ENCODE peak calls at places on chromosomes 1 and 21, in ten cellular contexts. E, I, B, H, T, Q, U, J, P and D are unnamed samples.

GRCh38 chr21:35046880-35047229 is 2.2 kb downstream of the RUNX1 start:
- DNase-seq in E (no peak), I (no peak), B (no peak), H (no peak), T (no peak), Q (no peak), U (peak; percentile 63), J (no peak), P (no peak), D (no peak)

GRCh38 chr1:74504125-74505065 is 8.0 kb downstream of the LRRC53 start:
- DNase-seq in E (peak; percentile 6), I (no peak), B (peak; percentile 86), H (peak; percentile 34), T (peak; percentile 10), Q (peak; percentile 56), U (peak; percentile 54), J (peak; percentile 31), P (peak; percentile 42), D (peak; percentile 27)

GRCh38 chr1:93874025-93874651 is 4.9 kb downstream of the DNTTIP2 start:
- DNase-seq in E (no peak), I (no peak), B (peak; percentile 3), H (no peak), T (no peak), Q (no peak), U (peak; percentile 38), J (no peak), P (no peak), D (no peak)

GRCh38 chr21:44485254-44485793 is 30.0 kb downstream of the LRRC3 start:
- DNase-seq in E (peak; percentile 34), I (no peak), B (peak; percentile 94), H (no peak), T (no peak), Q (no peak), U (no peak), J (peak; percentile 57), P (no peak), D (no peak)

GRCh38 chr1:150555971-150556865 is 7.0 kb downstream of the ADAMTSL4 start:
- DNase-seq in E (no peak), I (no peak), B (no peak), H (no peak), T (no peak), Q (no peak), U (no peak), J (no peak), P (no peak), D (no peak)

GRCh38 chr1:95321516-95321915 is 87.5 kb downstream of the RWDD3 start:
- DNase-seq in E (no peak), I (no peak), B (no peak), H (no peak), T (no peak), Q (no peak), U (no peak), J (no peak), P (no peak), D (no peak)

GRCh38 chr1:183689770-183690204 is 36.7 kb upstream of the APOBEC4 start:
- DNase-seq in E (no peak), I (no peak), B (no peak), H (no peak), T (no peak), Q (no peak), U (no peak), J (no peak), P (no peak), D (no peak)

GRCh38 chr1:168095476-168095875 is 41.3 kb downstream of the GPR161 start:
- DNase-seq in E (no peak), I (no peak), B (no peak), H (no peak), T (no peak), Q (no peak), U (no peak), J (no peak), P (no peak), D (no peak)

GRCh38 chr21:45506836-45507522 is 35.3 kb downstream of the SLC19A1 start:
- DNase-seq in E (no peak), I (no peak), B (peak; percentile 51), H (no peak), T (no peak), Q (no peak), U (no peak), J (no peak), P (no peak), D (no peak)

GRCh38 chr1:44826375-44827196 is 16.5 kb downstream of the PTCH2 start:
- DNase-seq in E (no peak), I (no peak), B (no peak), H (no peak), T (no peak), Q (no peak), U (no peak), J (no peak), P (peak; percentile 13), D (peak; percentile 16)

GRCh38 chr1:181855380-181855779 is 206.1 kb downstream of the ZNF648 start:
- DNase-seq in E (no peak), I (no peak), B (no peak), H (no peak), T (no peak), Q (no peak), U (no peak), J (no peak), P (no peak), D (no peak)

GRCh38 chr1:41500378-41500777 is 15.9 kb upstream of the EDN2 start:
- DNase-seq in E (no peak), I (no peak), B (no peak), H (no peak), T (no peak), Q (peak; percentile 97), U (no peak), J (no peak), P (no peak), D (no peak)